ENCODE peak calls at places on chromosomes 1 and 21, in six cellular contexts. O is iPS DF 6.9; A is CD8-positive, alpha-beta memory T cell; I is PC-9; B is prostate gland; L is body of pancreas. M is an unnamed sample. For H3K27me3, the result is how much of the 10 kb centered on the place peaks cover.

GRCh38 chr1:110726755-110727154 is 52.0 kb upstream of the KCNA3 start:
- DNase-seq in I (no peak), A (no peak), L (no peak), B (no peak), O (no peak), M (no peak)

GRCh38 chr1:78114034-78114956 is 68.5 kb downstream of the GIPC2 start:
- DNase-seq in L (peak), I (peak), B (peak), A (peak), O (peak), M (peak)

GRCh38 chr1:223233410-223234163 is 90.5 kb upstream of the TLR5 start:
- DNase-seq in B (no peak), L (peak), A (no peak), O (no peak), I (peak), M (no peak)

GRCh38 chr1:93219443-93219842 is 38.9 kb downstream of the CCDC18 start:
- DNase-seq in B (no peak), O (no peak), A (no peak), L (no peak), I (no peak), M (no peak)

GRCh38 chr1:27403065-27403726 is 10.8 kb downstream of the GPR3 start:
- DNase-seq in O (no peak), B (peak), I (no peak), L (peak), A (no peak), M (peak)

GRCh38 chr1:160494620-160495019 is 28.4 kb downstream of the SLAMF6 start:
- DNase-seq in I (no peak), A (no peak), L (peak), O (no peak), B (no peak), M (no peak)

GRCh38 chr1:61004269-61005003 is 77.9 kb upstream of the NFIA start:
- DNase-seq in B (peak), O (no peak), L (peak), A (no peak), I (no peak), M (no peak)

GRCh38 chr1:35807614-35808375 is at the start of gene AGO4:
- DNase-seq in B (peak), O (no peak), I (peak), L (peak), A (peak), M (peak)

GRCh38 chr1:107964397-107965111 is 426 bp downstream of the VAV3 start:
- DNase-seq in B (peak), L (no peak), I (peak), O (no peak), A (peak), M (no peak)

GRCh38 chr1:29121951-29122661 is 1.6 kb downstream of the TMEM200B start:
- DNase-seq in O (no peak), A (no peak), B (no peak), L (no peak), I (no peak), M (no peak)

GRCh38 chr21:35111531-35111930 is 62.4 kb upstream of the RUNX1 start:
- DNase-seq in L (no peak), A (no peak), O (no peak), B (peak), I (peak), M (no peak)

GRCh38 chr1:46488343-46489168 is 1.1 kb upstream of the DMBX1 start:
- DNase-seq in A (no peak), L (no peak), O (no peak), I (no peak), B (no peak), M (no peak)

GRCh38 chr1:46490603-46491499 is 1.2 kb downstream of the DMBX1 start:
- DNase-seq in O (no peak), B (no peak), I (no peak), L (no peak), A (no peak), M (no peak)

GRCh38 chr1:46491500-46492268 is 2.0 kb downstream of the DMBX1 start:
- DNase-seq in O (no peak), B (no peak), L (no peak), I (no peak), A (no peak), M (no peak)

GRCh38 chr1:46489169-46489637 is 433 bp upstream of the DMBX1 start:
- DNase-seq in O (no peak), A (no peak), I (no peak), B (no peak), L (no peak), M (no peak)

DNA sequence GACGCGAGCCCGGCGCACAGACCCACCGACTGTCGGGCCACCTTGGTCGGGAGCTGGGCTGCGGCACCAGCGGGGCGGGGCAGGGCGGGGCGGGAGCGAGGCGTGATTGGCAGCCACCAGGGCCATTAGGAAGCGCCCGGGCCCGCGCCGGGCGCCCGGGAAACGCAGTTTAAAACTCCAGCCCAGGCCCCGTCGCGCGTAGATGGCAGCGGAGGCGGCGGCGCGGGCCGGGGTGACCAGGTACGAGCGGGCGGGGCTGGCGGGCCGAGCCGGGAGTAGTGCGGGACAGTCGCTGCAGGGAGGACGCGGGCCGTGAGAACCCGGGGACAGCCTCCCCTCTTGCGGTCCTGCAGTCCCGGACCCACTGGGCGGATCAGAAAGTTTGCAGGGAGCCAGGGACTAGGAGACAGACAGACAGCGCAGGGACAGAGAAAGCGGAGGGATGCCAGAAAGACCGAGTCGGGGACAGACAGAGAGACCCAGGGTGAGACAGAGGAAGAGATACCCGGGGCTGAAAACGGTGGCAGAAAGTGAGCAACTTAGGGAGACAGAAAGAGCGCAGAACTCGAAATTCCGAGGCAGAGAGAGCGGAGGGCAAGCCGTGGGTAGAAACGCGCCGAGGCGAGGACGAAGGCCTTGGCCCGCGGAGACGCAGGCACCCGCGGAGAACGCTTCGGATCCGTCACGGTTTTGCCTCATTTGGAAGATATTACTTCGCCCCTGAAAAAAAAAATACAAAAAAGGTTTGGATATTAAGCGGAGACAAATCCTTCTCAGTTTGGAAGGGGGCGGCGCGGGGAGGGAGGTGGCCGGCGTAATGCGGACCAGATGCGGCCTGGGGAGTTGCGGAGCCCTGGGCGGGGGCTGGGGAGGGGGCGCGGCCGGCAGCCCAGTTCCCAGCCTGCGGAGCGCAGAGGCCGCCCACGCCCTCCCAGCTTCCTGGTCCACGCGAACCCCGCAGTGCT is at the start of gene DMBX1:
- DNase-seq in A (no peak), O (no peak), I (peak), B (peak), L (peak), M (peak)
- H3K27me3 ChIP-seq in A (under half), O (half or more), I (under half), B (half or more), L (under half), M (under half)

GRCh38 chr1:18134324-18135046 is 26.9 kb downstream of the IGSF21 start:
- DNase-seq in L (no peak), B (no peak), A (no peak), O (no peak), I (no peak), M (no peak)

GRCh38 chr1:18130356-18130755 is 22.8 kb downstream of the IGSF21 start:
- DNase-seq in A (no peak), O (no peak), L (no peak), I (no peak), B (no peak), M (no peak)

GRCh38 chr1:18128298-18128697 is 20.7 kb downstream of the IGSF21 start:
- DNase-seq in B (no peak), I (no peak), L (no peak), A (no peak), O (no peak), M (no peak)

GRCh38 chr1:18132707-18133066 is 25.1 kb downstream of the IGSF21 start:
- DNase-seq in B (no peak), L (no peak), A (no peak), I (no peak), O (no peak), M (no peak)

GRCh38 chr1:18132022-18132706 is 24.6 kb downstream of the IGSF21 start:
- DNase-seq in A (no peak), L (no peak), B (no peak), O (no peak), I (no peak), M (no peak)
- H3K27me3 ChIP-seq in A (under half), L (under half), B (under half), O (under half), I (under half), M (under half)

GRCh38 chr1:90746857-90747256 is 29.8 kb upstream of the BARHL2 start:
- DNase-seq in A (no peak), B (no peak), I (no peak), O (no peak), L (no peak), M (no peak)

GRCh38 chr1:90745972-90746371 is 28.9 kb upstream of the BARHL2 start:
- DNase-seq in A (no peak), L (no peak), I (no peak), O (no peak), B (no peak), M (no peak)

GRCh38 chr1:90753556-90753955 is 36.5 kb upstream of the BARHL2 start:
- DNase-seq in A (no peak), I (no peak), B (no peak), L (no peak), O (no peak), M (no peak)

GRCh38 chr1:90748668-90749067 is 31.6 kb upstream of the BARHL2 start:
- DNase-seq in B (no peak), I (no peak), O (no peak), A (no peak), L (no peak), M (no peak)
- H3K27me3 ChIP-seq in B (under half), I (under half), O (under half), A (under half), L (under half), M (under half)

GRCh38 chr1:204081791-204082513 is 9.0 kb downstream of the SOX13 start:
- DNase-seq in L (no peak), A (no peak), I (no peak), B (no peak), O (no peak), M (no peak)

GRCh38 chr1:204081156-204081790 is 8.4 kb downstream of the SOX13 start:
- DNase-seq in B (no peak), A (no peak), O (no peak), I (no peak), L (no peak), M (no peak)

GRCh38 chr1:204077979-204078696 is 5.2 kb downstream of the SOX13 start:
- DNase-seq in L (peak), I (peak), A (no peak), B (peak), O (peak), M (peak)

GRCh38 chr1:204079608-204079999 is 6.7 kb downstream of the SOX13 start:
- DNase-seq in B (no peak), L (no peak), A (no peak), O (no peak), I (peak), M (no peak)

GRCh38 chr1:204080163-204080903 is 7.4 kb downstream of the SOX13 start:
- DNase-seq in O (peak), B (peak), L (peak), I (peak), A (no peak), M (peak)
- H3K27me3 ChIP-seq in O (under half), B (under half), L (under half), I (under half), A (under half), M (under half)

DNA sequence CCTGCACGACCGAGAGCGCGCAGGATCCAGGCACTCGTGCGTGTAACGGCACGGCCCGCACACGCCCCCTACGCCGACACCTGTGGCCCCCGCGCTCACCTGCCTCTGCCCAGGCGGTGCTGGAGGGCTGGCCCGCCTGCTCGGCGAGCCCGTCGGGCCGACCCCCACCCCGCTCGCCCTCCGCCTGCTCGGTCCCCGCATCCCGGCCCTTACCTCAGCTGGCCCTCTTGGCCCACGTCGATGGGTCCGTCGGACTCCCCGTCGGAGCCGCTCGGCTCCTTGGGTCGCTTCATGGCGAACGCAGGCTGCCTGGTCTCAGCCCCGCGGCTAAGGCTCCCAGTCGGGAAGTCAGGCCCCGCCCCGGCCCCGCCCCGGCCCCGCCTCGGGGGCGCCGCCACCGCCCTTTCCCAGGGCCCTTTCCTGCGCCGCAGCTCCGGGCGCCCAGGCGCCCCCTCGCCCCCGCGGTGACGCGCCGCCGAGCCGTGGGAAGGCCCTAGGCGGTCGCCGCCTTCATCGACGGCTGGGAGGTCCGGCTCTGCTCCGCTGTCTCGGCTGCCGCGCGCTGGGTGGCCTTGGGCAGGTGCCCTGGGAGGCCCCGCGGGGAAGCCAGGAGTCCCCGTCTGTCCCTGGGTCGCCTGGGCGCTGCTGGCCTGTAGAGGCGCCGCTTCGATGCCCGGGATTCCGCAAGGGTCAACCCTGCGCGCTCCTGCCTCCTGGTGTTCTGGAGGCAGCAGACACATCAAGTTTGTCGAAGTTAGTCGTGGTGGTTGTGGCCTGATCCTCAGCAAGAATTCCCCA is at the start of gene HEYL:
- DNase-seq in B (no peak), A (peak), O (no peak), I (peak), L (peak), M (peak)
- H3K27me3 ChIP-seq in B (under half), A (under half), O (under half), I (under half), L (under half), M (under half)

GRCh38 chr1:200037501-200037900 is 10.0 kb downstream of the NR5A2 start:
- DNase-seq in B (no peak), L (no peak), O (no peak), I (no peak), A (no peak), M (no peak)
- H3K27me3 ChIP-seq in B (half or more), L (under half), O (under half), I (under half), A (half or more), M (under half)

DNA sequence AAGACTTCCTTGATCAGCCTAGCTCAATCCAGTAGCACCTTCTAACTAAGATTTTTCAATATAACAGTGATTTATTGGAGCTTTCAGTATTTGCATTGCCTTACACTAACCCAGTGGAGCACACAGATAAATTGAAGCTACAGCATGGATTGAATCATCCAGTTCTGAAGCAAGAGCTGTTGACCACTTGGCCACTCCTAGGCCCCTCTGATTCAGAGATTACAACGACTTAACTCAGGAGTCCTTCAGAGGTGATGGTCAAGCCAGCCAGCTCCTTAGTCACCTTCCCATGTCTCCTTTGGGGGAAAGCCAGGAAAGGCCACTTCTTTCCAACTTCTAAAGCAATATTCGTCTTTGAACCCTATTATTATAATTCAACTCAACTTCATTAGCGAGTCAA is 151.8 kb downstream of the TENT5C start:
- DNase-seq in L (no peak), A (no peak), O (no peak), I (no peak), B (no peak), M (no peak)
- H3K27me3 ChIP-seq in L (under half), A (under half), O (under half), I (under half), B (under half), M (under half)

GRCh38 chr21:46237474-46237873 is 8.9 kb upstream of the LSS start:
- DNase-seq in O (no peak), I (no peak), B (no peak), L (no peak), A (no peak), M (no peak)

GRCh38 chr21:46229133-46229922 is 754 bp upstream of the LSS start:
- DNase-seq in O (no peak), I (no peak), A (no peak), L (no peak), B (no peak), M (no peak)

GRCh38 chr21:46229923-46230260 is 1.3 kb upstream of the LSS start:
- DNase-seq in L (no peak), O (no peak), I (no peak), A (no peak), B (no peak), M (no peak)

GRCh38 chr21:46239817-46240325 is 11.3 kb upstream of the LSS start:
- DNase-seq in L (no peak), O (no peak), I (no peak), B (no peak), A (peak), M (no peak)

GRCh38 chr21:46234436-46234950 is 5.9 kb upstream of the LSS start:
- DNase-seq in A (peak), O (no peak), I (no peak), L (no peak), B (no peak), M (no peak)
- H3K27me3 ChIP-seq in A (under half), O (under half), I (under half), L (under half), B (under half), M (under half)

GRCh38 chr1:2871246-2871815 is 69.8 kb upstream of the TTC34 start:
- DNase-seq in B (no peak), A (no peak), L (no peak), O (no peak), I (no peak), M (no peak)
- H3K27me3 ChIP-seq in B (under half), A (under half), L (under half), O (under half), I (half or more), M (under half)

M was measured in lung.